ENCODE peak calls at places on chromosome 10, in six cellular contexts. N, L, Z, J, T and B are unnamed samples.

GRCh38 chr10:38007551-38007950 is 2.9 kb upstream of the ZNF33A start:
- DNase-seq in N (no peak), L (no peak), Z (no peak), J (no peak), T (no peak), B (no peak)

GRCh38 chr10:61140765-61141392 is 196.9 kb upstream of the RHOBTB1 start:
- DNase-seq in N (peak), L (peak), Z (no peak), J (peak), T (peak), B (peak)

GRCh38 chr10:61662794-61663259 is at the start of gene CABCOCO1:
- DNase-seq in N (no peak), L (no peak), Z (no peak), J (peak), T (peak), B (no peak)

GRCh38 chr10:50740351-50740688 is 584 bp downstream of the ASAH2B start:
- DNase-seq in N (no peak), L (peak), Z (no peak), J (peak), T (peak), B (no peak)

GRCh38 chr10:17562572-17562971 is 54.6 kb downstream of the HACD1 start:
- DNase-seq in N (no peak), L (peak), Z (no peak), J (peak), T (no peak), B (no peak)

GRCh38 chr10:9331583-9332008 is 1277.1 kb downstream of the GATA3 start:
- DNase-seq in N (peak), L (peak), Z (no peak), J (peak), T (peak), B (peak)

GRCh38 chr10:19728376-19728775 is 87.9 kb upstream of the PLXDC2 start:
- DNase-seq in N (peak), L (peak), Z (no peak), J (no peak), T (no peak), B (no peak)

GRCh38 chr10:43211030-43211429 is 55.8 kb downstream of the RASGEF1A start:
- DNase-seq in N (no peak), L (no peak), Z (no peak), J (no peak), T (peak), B (peak)

GRCh38 chr10:9227679-9228365 is 1173.3 kb downstream of the GATA3 start:
- DNase-seq in N (no peak), L (no peak), Z (no peak), J (no peak), T (no peak), B (no peak)

GRCh38 chr10:9243861-9244515 is 1189.5 kb downstream of the GATA3 start:
- DNase-seq in N (no peak), L (no peak), Z (no peak), J (no peak), T (no peak), B (no peak)

GRCh38 chr10:131676971-131677421 is 223.8 kb upstream of the PPP2R2D start:
- DNase-seq in N (no peak), L (no peak), Z (no peak), J (no peak), T (no peak), B (peak)

GRCh38 chr10:7192831-7193348 is 217.9 kb downstream of the SFMBT2 start:
- DNase-seq in N (no peak), L (peak), Z (peak), J (no peak), T (no peak), B (no peak)

GRCh38 chr10:101646369-101646768 is 48.6 kb downstream of the FBXW4 start:
- DNase-seq in N (no peak), L (no peak), Z (no peak), J (no peak), T (no peak), B (no peak)

GRCh38 chr10:62885656-62886461 is 69.7 kb upstream of the EGR2 start:
- DNase-seq in N (no peak), L (peak), Z (no peak), J (peak), T (peak), B (peak)

GRCh38 chr10:93461807-93462178 is 20.3 kb downstream of the MYOF start:
- DNase-seq in N (no peak), L (peak), Z (no peak), J (peak), T (peak), B (peak)

GRCh38 chr10:59908808-59909143 is 2.4 kb upstream of the CCDC6 start:
- DNase-seq in N (no peak), L (no peak), Z (no peak), J (no peak), T (no peak), B (no peak)

GRCh38 chr10:95767884-95768556 is 12.1 kb downstream of the ENTPD1 start:
- DNase-seq in N (no peak), L (peak), Z (no peak), J (peak), T (no peak), B (peak)

GRCh38 chr10:15313034-15313433 is 58.1 kb downstream of the FAM171A1 start:
- DNase-seq in N (no peak), L (no peak), Z (no peak), J (no peak), T (no peak), B (no peak)

GRCh38 chr10:43134126-43134905 is 3.9 kb upstream of the CSGALNACT2 start:
- DNase-seq in N (no peak), L (no peak), Z (no peak), J (no peak), T (no peak), B (no peak)

GRCh38 chr10:521261-521660 is 168.2 kb downstream of the DIP2C start:
- DNase-seq in N (no peak), L (no peak), Z (no peak), J (no peak), T (no peak), B (no peak)

GRCh38 chr10:69043931-69044531 is 43.9 kb upstream of the SRGN start:
- DNase-seq in N (no peak), L (no peak), Z (no peak), J (no peak), T (no peak), B (no peak)

GRCh38 chr10:3785849-3786290 is 861 bp upstream of the KLF6 start:
- DNase-seq in N (no peak), L (no peak), Z (peak), J (peak), T (no peak), B (no peak)

GRCh38 chr10:79560160-79560709 is at the start of gene SFTPA2:
- DNase-seq in N (no peak), L (no peak), Z (no peak), J (no peak), T (no peak), B (no peak)

GRCh38 chr10:46267132-46267985 is 19.4 kb upstream of the ANTXRL start:
- DNase-seq in N (no peak), L (no peak), Z (no peak), J (no peak), T (no peak), B (no peak)

GRCh38 chr10:94069884-94070283 is 76.2 kb downstream of the PLCE1 start:
- DNase-seq in N (no peak), L (no peak), Z (no peak), J (peak), T (peak), B (no peak)